ENCODE peak calls at places on chromosome 5, in six cellular contexts. J is IMR-90; R is GM23248; Z is CD8-positive, alpha-beta T cell; H is stimulated activated CD8-positive, alpha-beta memory T cell treated with anti-CD3 and anti-CD28 coated beads, Interleukin-7, amount 100 ng/mL, for 48 hours; D is AG09319. Q is an unnamed sample.
A peak's percentile ranks its signal among the peaks of the same experiment; 100 is the strongest.

GRCh38 chr5:150301901-150302300 is 804 bp downstream of the ARSI start:
- DNase-seq in R (no peak), J (no peak), D (no peak), Z (no peak), H (no peak), Q (no peak)

GRCh38 chr5:51573835-51574234 is 190.6 kb downstream of the ISL1 start:
- DNase-seq in J (no peak), H (no peak), Z (no peak), D (no peak), R (no peak), Q (no peak)

GRCh38 chr5:59584858-59585846 is 308.4 kb downstream of the PDE4D start:
- DNase-seq in R (no peak), J (no peak), H (no peak), Z (no peak), D (no peak), Q (no peak)

GRCh38 chr5:106545325-106545724 is 1125.4 kb downstream of the EFNA5 start:
- DNase-seq in R (no peak), H (no peak), J (no peak), Z (no peak), D (no peak), Q (no peak)

GRCh38 chr5:172283020-172283861 is at the start of gene UBTD2:
- DNase-seq in Z (peak; percentile 83), H (peak; percentile 65), J (peak; percentile 70), D (no peak), R (peak; percentile 92), Q (peak; percentile 66)

GRCh38 chr5:87231037-87231808 is 36.5 kb upstream of the RASA1 start:
- DNase-seq in D (no peak), R (no peak), H (no peak), Z (no peak), J (no peak), Q (no peak)

GRCh38 chr5:119055267-119055666 is 15.6 kb upstream of the DMXL1 start:
- DNase-seq in J (no peak), R (peak; percentile 17), D (no peak), Z (no peak), H (no peak), Q (no peak)

GRCh38 chr5:82991678-82992323 is 85.4 kb downstream of the TMEM167A start:
- DNase-seq in D (no peak), J (peak; percentile 38), R (no peak), H (no peak), Z (no peak), Q (no peak)

GRCh38 chr5:125375143-125375542 is 628.7 kb upstream of the ZNF608 start:
- DNase-seq in R (no peak), D (no peak), Z (no peak), J (no peak), H (no peak), Q (no peak)

Q was measured in HFFc6.